ENCODE peak calls at places on chromosomes 1 and 21, in five cellular contexts. P, U, O, L and Q are unnamed samples.
A peak's percentile ranks its signal among the peaks of the same experiment; 100 is the strongest.

GRCh38 chr1:204075116-204075636 is 2.3 kb downstream of the SOX13 start:
- DNase-seq in L (no peak), O (no peak), U (no peak), P (no peak), Q (no peak)

GRCh38 chr1:44820328-44820944 is 12.1 kb downstream of the BTBD19 start:
- DNase-seq in L (no peak), O (no peak), U (no peak), P (no peak), Q (no peak)

GRCh38 chr1:153190373-153190772 is 12.9 kb upstream of the LELP1 start:
- DNase-seq in L (no peak), O (no peak), U (no peak), P (no peak), Q (no peak)

GRCh38 chr1:22508991-22509390 is 54.3 kb upstream of the EPHA8 start:
- DNase-seq in U (no peak), L (no peak), O (no peak), P (no peak), Q (no peak)

GRCh38 chr1:157963713-157964112 is 29.7 kb upstream of the KIRREL1 start:
- DNase-seq in U (peak; percentile 89), P (peak; percentile 73), L (peak; percentile 69), O (peak; percentile 22), Q (peak; percentile 66)

GRCh38 chr1:181318022-181318857 is 165.1 kb upstream of the CACNA1E start:
- DNase-seq in P (no peak), L (no peak), O (no peak), U (no peak), Q (no peak)

GRCh38 chr1:157364612-157365011 is 187.7 kb downstream of the FCRL5 start:
- DNase-seq in O (no peak), U (no peak), L (no peak), P (no peak), Q (no peak)

GRCh38 chr21:45766055-45766454 is 122.5 kb downstream of the PCBP3 start:
- DNase-seq in P (no peak), O (no peak), U (no peak), L (no peak), Q (no peak)

GRCh38 chr1:201970334-201971159 is 11.9 kb upstream of the RNPEP start:
- DNase-seq in U (no peak), L (no peak), P (no peak), O (no peak), Q (peak; percentile 22)